ENCODE peak calls at places on chromosomes 13 and 19, in six cellular contexts. One of them, this sample, is unnamed. For H3K36me3, the result is how much of the 10 kb centered on the place peaks cover.

GRCh38 chr19:42206871-42207755 is 10.4 kb downstream of the DEDD2 start:
- DNase-seq in hepatocyte: no peak
- DNase-seq in tibial nerve: no peak
- DNase-seq in aorta: no peak
- DNase-seq in ovary: no peak
- DNase-seq in effector memory CD4-positive, alpha-beta T cell: no peak
- DNase-seq in this sample: no peak

GRCh38 chr19:13002389-13002898 is 7.2 kb downstream of the NFIX start:
- DNase-seq in hepatocyte: no peak
- DNase-seq in tibial nerve: no peak
- DNase-seq in aorta: peak
- DNase-seq in ovary: no peak
- DNase-seq in effector memory CD4-positive, alpha-beta T cell: no peak
- DNase-seq in this sample: no peak

GRCh38 chr19:12647490-12648071 is 19.0 kb downstream of the MAN2B1 start:
- DNase-seq in hepatocyte: peak
- DNase-seq in tibial nerve: no peak
- DNase-seq in aorta: peak
- DNase-seq in ovary: peak
- DNase-seq in effector memory CD4-positive, alpha-beta T cell: no peak
- DNase-seq in this sample: no peak

GRCh38 chr13:81929988-81930387 is 1589.1 kb upstream of the SPRY2 start:
- DNase-seq in hepatocyte: peak
- DNase-seq in tibial nerve: no peak
- DNase-seq in aorta: no peak
- DNase-seq in ovary: no peak
- DNase-seq in effector memory CD4-positive, alpha-beta T cell: no peak
- DNase-seq in this sample: no peak

GRCh38 chr13:71820699-71821098 is 46.3 kb downstream of the DACH1 start:
- DNase-seq in hepatocyte: no peak
- DNase-seq in tibial nerve: no peak
- DNase-seq in aorta: no peak
- DNase-seq in ovary: no peak
- DNase-seq in effector memory CD4-positive, alpha-beta T cell: no peak
- DNase-seq in this sample: no peak

GRCh38 chr13:93721483-93721882 is 494.9 kb downstream of the GPC6 start:
- DNase-seq in hepatocyte: no peak
- DNase-seq in tibial nerve: no peak
- DNase-seq in aorta: no peak
- DNase-seq in ovary: no peak
- DNase-seq in effector memory CD4-positive, alpha-beta T cell: no peak
- DNase-seq in this sample: no peak

GRCh38 chr13:75049936-75050335 is 432.0 kb downstream of the TBC1D4 start:
- DNase-seq in hepatocyte: no peak
- DNase-seq in tibial nerve: no peak
- DNase-seq in aorta: no peak
- DNase-seq in ovary: no peak
- DNase-seq in effector memory CD4-positive, alpha-beta T cell: no peak
- DNase-seq in this sample: no peak

GRCh38 chr13:80871481-80871880 is 530.6 kb upstream of the SPRY2 start:
- DNase-seq in hepatocyte: no peak
- DNase-seq in tibial nerve: no peak
- DNase-seq in aorta: no peak
- DNase-seq in ovary: no peak
- DNase-seq in effector memory CD4-positive, alpha-beta T cell: no peak
- DNase-seq in this sample: no peak

GRCh38 chr13:112756967-112757758 is 67.3 kb downstream of the ATP11A start:
- DNase-seq in hepatocyte: peak
- DNase-seq in tibial nerve: no peak
- DNase-seq in aorta: peak
- DNase-seq in ovary: no peak
- DNase-seq in effector memory CD4-positive, alpha-beta T cell: no peak
- DNase-seq in this sample: no peak

GRCh38 chr19:3506384-3507340 is 551 bp downstream of the FZR1 start:
- DNase-seq in hepatocyte: peak
- DNase-seq in tibial nerve: no peak
- DNase-seq in aorta: no peak
- DNase-seq in ovary: peak
- DNase-seq in effector memory CD4-positive, alpha-beta T cell: no peak
- DNase-seq in this sample: no peak

GRCh38 chr19:36638862-36639510 is 27.7 kb downstream of the ZNF461 start:
- DNase-seq in hepatocyte: no peak
- DNase-seq in tibial nerve: no peak
- DNase-seq in aorta: no peak
- DNase-seq in ovary: no peak
- DNase-seq in effector memory CD4-positive, alpha-beta T cell: no peak
- DNase-seq in this sample: no peak

GRCh38 chr19:44694184-44694579 is 4.8 kb upstream of the CEACAM16 start:
- DNase-seq in hepatocyte: no peak
- DNase-seq in tibial nerve: no peak
- DNase-seq in aorta: no peak
- DNase-seq in ovary: no peak
- DNase-seq in effector memory CD4-positive, alpha-beta T cell: no peak
- DNase-seq in this sample: no peak

GRCh38 chr13:99657848-99658265 is 156.6 kb downstream of the TM9SF2 start:
- DNase-seq in hepatocyte: peak
- DNase-seq in tibial nerve: no peak
- DNase-seq in aorta: no peak
- DNase-seq in ovary: peak
- DNase-seq in effector memory CD4-positive, alpha-beta T cell: peak
- DNase-seq in this sample: peak

GRCh38 chr19:28920269-28921066 is 292.5 kb downstream of the UQCRFS1 start:
- DNase-seq in hepatocyte: no peak
- DNase-seq in tibial nerve: no peak
- DNase-seq in aorta: no peak
- DNase-seq in ovary: no peak
- DNase-seq in effector memory CD4-positive, alpha-beta T cell: no peak
- DNase-seq in this sample: no peak

GRCh38 chr19:2150794-2151338 is 500 bp downstream of the AP3D1 start:
- DNase-seq in hepatocyte: peak
- DNase-seq in tibial nerve: no peak
- DNase-seq in aorta: no peak
- DNase-seq in ovary: no peak
- DNase-seq in effector memory CD4-positive, alpha-beta T cell: no peak
- DNase-seq in this sample: peak

GRCh38 chr19:873084-874019 is 13.9 kb downstream of the CFD start:
- DNase-seq in hepatocyte: no peak
- DNase-seq in tibial nerve: no peak
- DNase-seq in aorta: no peak
- DNase-seq in ovary: no peak
- DNase-seq in effector memory CD4-positive, alpha-beta T cell: peak
- DNase-seq in this sample: peak

GRCh38 chr13:99085139-99085845 is 107.4 kb upstream of the DOCK9 start:
- DNase-seq in hepatocyte: peak
- DNase-seq in tibial nerve: no peak
- DNase-seq in aorta: no peak
- DNase-seq in ovary: peak
- DNase-seq in effector memory CD4-positive, alpha-beta T cell: peak
- DNase-seq in this sample: peak

GRCh38 chr19:4064551-4065260 is 2.0 kb downstream of the ZBTB7A start:
- DNase-seq in hepatocyte: peak
- DNase-seq in tibial nerve: no peak
- DNase-seq in aorta: peak
- DNase-seq in ovary: peak
- DNase-seq in effector memory CD4-positive, alpha-beta T cell: peak
- DNase-seq in this sample: no peak

GRCh38 chr19:58366576-58367430 is 4.3 kb upstream of the ZNF497 start:
- DNase-seq in hepatocyte: no peak
- DNase-seq in tibial nerve: no peak
- DNase-seq in aorta: no peak
- DNase-seq in ovary: no peak
- DNase-seq in effector memory CD4-positive, alpha-beta T cell: no peak
- DNase-seq in this sample: no peak

GRCh38 chr19:11381535-11382369 is 2.4 kb downstream of the EPOR start:
- DNase-seq in hepatocyte: peak
- DNase-seq in tibial nerve: no peak
- DNase-seq in aorta: peak
- DNase-seq in ovary: peak
- DNase-seq in effector memory CD4-positive, alpha-beta T cell: peak
- DNase-seq in this sample: peak

GRCh38 chr13:83895994-83896580 is 13.8 kb upstream of the SLITRK1 start:
- DNase-seq in hepatocyte: no peak
- DNase-seq in tibial nerve: no peak
- DNase-seq in aorta: no peak
- DNase-seq in ovary: no peak
- DNase-seq in effector memory CD4-positive, alpha-beta T cell: no peak
- DNase-seq in this sample: no peak

DNA sequence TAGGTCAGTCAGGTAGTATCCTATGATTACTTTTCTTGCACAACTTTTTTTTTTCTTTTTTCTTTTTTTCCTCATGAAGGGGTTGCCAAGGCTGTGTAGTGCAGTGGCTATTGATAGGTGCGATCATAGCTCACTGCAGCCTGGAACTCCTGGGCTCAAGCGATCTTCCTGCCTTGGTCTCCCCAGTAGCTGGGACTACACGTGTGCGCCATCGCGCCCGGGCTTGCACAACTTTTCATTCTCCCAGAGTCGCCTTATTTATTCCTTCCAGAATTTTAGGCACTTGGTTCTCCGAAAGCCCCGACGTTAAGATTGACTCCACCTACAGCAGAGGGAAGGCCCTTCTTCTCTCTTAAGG is 867 bp upstream of the ZNF613 start:
- DNase-seq in hepatocyte: no peak
- DNase-seq in tibial nerve: no peak
- DNase-seq in aorta: no peak
- DNase-seq in ovary: no peak
- DNase-seq in effector memory CD4-positive, alpha-beta T cell: no peak
- DNase-seq in this sample: no peak
- H3K4me3 ChIP-seq in hepatocyte: peak
- H3K4me3 ChIP-seq in tibial nerve: peak
- H3K4me3 ChIP-seq in aorta: peak
- H3K4me3 ChIP-seq in ovary: peak
- H3K4me3 ChIP-seq in effector memory CD4-positive, alpha-beta T cell: peak
- H3K4me3 ChIP-seq in this sample: peak

GRCh38 chr13:42893346-42893745 is 98.7 kb downstream of the EPSTI1 start:
- DNase-seq in hepatocyte: no peak
- DNase-seq in tibial nerve: no peak
- DNase-seq in aorta: no peak
- DNase-seq in ovary: no peak
- DNase-seq in effector memory CD4-positive, alpha-beta T cell: no peak
- DNase-seq in this sample: no peak

GRCh38 chr13:42899266-42899665 is 92.8 kb downstream of the EPSTI1 start:
- DNase-seq in hepatocyte: no peak
- DNase-seq in tibial nerve: no peak
- DNase-seq in aorta: no peak
- DNase-seq in ovary: no peak
- DNase-seq in effector memory CD4-positive, alpha-beta T cell: no peak
- DNase-seq in this sample: no peak

GRCh38 chr13:42892760-42893159 is 99.3 kb downstream of the EPSTI1 start:
- DNase-seq in hepatocyte: no peak
- DNase-seq in tibial nerve: no peak
- DNase-seq in aorta: no peak
- DNase-seq in ovary: no peak
- DNase-seq in effector memory CD4-positive, alpha-beta T cell: no peak
- DNase-seq in this sample: no peak

GRCh38 chr13:42894765-42895181 is 97.3 kb downstream of the EPSTI1 start:
- DNase-seq in hepatocyte: peak
- DNase-seq in tibial nerve: no peak
- DNase-seq in aorta: no peak
- DNase-seq in ovary: no peak
- DNase-seq in effector memory CD4-positive, alpha-beta T cell: no peak
- DNase-seq in this sample: no peak

GRCh38 chr13:42895781-42896180 is 96.3 kb downstream of the EPSTI1 start:
- DNase-seq in hepatocyte: no peak
- DNase-seq in tibial nerve: no peak
- DNase-seq in aorta: no peak
- DNase-seq in ovary: no peak
- DNase-seq in effector memory CD4-positive, alpha-beta T cell: no peak
- DNase-seq in this sample: no peak
- H3K36me3 ChIP-seq in hepatocyte: under half
- H3K36me3 ChIP-seq in tibial nerve: under half
- H3K36me3 ChIP-seq in aorta: under half
- H3K36me3 ChIP-seq in ovary: under half
- H3K36me3 ChIP-seq in effector memory CD4-positive, alpha-beta T cell: under half
- H3K36me3 ChIP-seq in this sample: under half

DNA sequence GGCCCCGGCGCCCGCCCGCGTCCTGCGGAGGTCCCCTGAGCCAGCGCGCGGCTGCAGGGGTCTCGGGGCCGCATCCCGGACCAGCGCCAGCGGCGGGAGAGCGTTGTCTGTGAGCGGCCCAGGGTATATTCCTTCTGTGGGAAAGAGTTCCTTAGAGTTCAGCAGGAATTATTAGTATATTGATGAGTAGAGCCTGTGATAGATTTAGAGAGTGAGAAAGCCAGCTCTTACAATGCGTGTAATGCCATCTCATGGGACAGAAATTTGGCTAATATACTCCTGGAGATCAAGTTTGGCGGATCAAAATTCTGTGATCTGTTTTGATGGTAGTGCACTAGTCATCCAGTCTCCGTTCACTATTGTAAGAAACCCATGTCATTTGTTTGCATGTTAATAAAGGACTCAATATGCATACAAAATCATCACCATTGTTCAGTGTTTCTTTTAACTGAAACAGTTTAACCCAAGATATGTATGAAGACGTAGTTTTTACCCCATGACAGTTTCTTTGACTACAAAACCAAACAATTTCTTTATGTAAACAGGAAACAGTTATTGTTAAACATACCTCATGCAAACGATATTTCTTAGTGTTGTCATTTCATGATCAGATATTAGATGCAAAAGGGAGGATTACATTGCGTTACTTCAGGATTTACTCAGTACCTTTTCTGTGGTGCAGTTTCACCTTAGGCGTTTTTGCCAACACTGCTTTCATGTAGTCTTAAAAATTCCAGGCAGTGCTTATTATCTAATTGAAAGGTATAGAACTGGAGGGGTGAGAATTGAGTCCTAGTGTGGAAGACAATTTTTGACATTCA is 9.9 kb downstream of the TNFRSF19 start:
- DNase-seq in hepatocyte: no peak
- DNase-seq in tibial nerve: no peak
- DNase-seq in aorta: no peak
- DNase-seq in ovary: no peak
- DNase-seq in effector memory CD4-positive, alpha-beta T cell: no peak
- DNase-seq in this sample: no peak
- H3K4me3 ChIP-seq in hepatocyte: peak
- H3K4me3 ChIP-seq in tibial nerve: peak
- H3K4me3 ChIP-seq in aorta: peak
- H3K4me3 ChIP-seq in ovary: peak
- H3K4me3 ChIP-seq in effector memory CD4-positive, alpha-beta T cell: peak
- H3K4me3 ChIP-seq in this sample: peak

GRCh38 chr19:46603195-46603637 is 2.1 kb downstream of the CALM3 start:
- DNase-seq in hepatocyte: peak
- DNase-seq in tibial nerve: no peak
- DNase-seq in aorta: peak
- DNase-seq in ovary: no peak
- DNase-seq in effector memory CD4-positive, alpha-beta T cell: no peak
- DNase-seq in this sample: no peak

GRCh38 chr19:46602392-46603194 is 1.5 kb downstream of the CALM3 start:
- DNase-seq in hepatocyte: peak
- DNase-seq in tibial nerve: no peak
- DNase-seq in aorta: peak
- DNase-seq in ovary: peak
- DNase-seq in effector memory CD4-positive, alpha-beta T cell: no peak
- DNase-seq in this sample: no peak

GRCh38 chr19:46600393-46601317 is 475 bp upstream of the CALM3 start:
- DNase-seq in hepatocyte: peak
- DNase-seq in tibial nerve: peak
- DNase-seq in aorta: peak
- DNase-seq in ovary: peak
- DNase-seq in effector memory CD4-positive, alpha-beta T cell: peak
- DNase-seq in this sample: peak

GRCh38 chr19:46599716-46600392 is 1.3 kb upstream of the CALM3 start:
- DNase-seq in hepatocyte: no peak
- DNase-seq in tibial nerve: no peak
- DNase-seq in aorta: peak
- DNase-seq in ovary: no peak
- DNase-seq in effector memory CD4-positive, alpha-beta T cell: no peak
- DNase-seq in this sample: no peak

GRCh38 chr19:46601318-46602224 is at the start of gene CALM3:
- DNase-seq in hepatocyte: peak
- DNase-seq in tibial nerve: no peak
- DNase-seq in aorta: peak
- DNase-seq in ovary: no peak
- DNase-seq in effector memory CD4-positive, alpha-beta T cell: no peak
- DNase-seq in this sample: no peak
- H3K36me3 ChIP-seq in hepatocyte: under half
- H3K36me3 ChIP-seq in tibial nerve: under half
- H3K36me3 ChIP-seq in aorta: under half
- H3K36me3 ChIP-seq in ovary: under half
- H3K36me3 ChIP-seq in effector memory CD4-positive, alpha-beta T cell: under half
- H3K36me3 ChIP-seq in this sample: under half

This sample was measured in GM06990.